ENCODE peak calls at places on chromosomes 5 and 9, in ten cellular contexts. J, U, F, V, R, Q, X, L, K and T are unnamed samples.
A peak's percentile ranks its signal among the peaks of the same experiment; 100 is the strongest.

GRCh38 chr5:142644127-142644526 is 41.8 kb downstream of the FGF1 start:
- DNase-seq in J (no peak), U (no peak), F (no peak), V (no peak), R (no peak), Q (no peak), X (no peak), L (no peak), K (peak; percentile 62), T (no peak)

GRCh38 chr5:1101991-1102713 is 9.7 kb downstream of the SLC12A7 start:
- DNase-seq in J (no peak), U (peak; percentile 72), F (peak; percentile 18), V (no peak), R (no peak), Q (no peak), X (peak; percentile 58), L (no peak), K (no peak), T (peak; percentile 43)

GRCh38 chr5:159921721-159922120 is 5.4 kb downstream of the ADRA1B start:
- DNase-seq in J (no peak), U (no peak), F (no peak), V (no peak), R (no peak), Q (no peak), X (no peak), L (no peak), K (no peak), T (no peak)

GRCh38 chr5:71475788-71476384 is 20.4 kb downstream of the BDP1 start:
- DNase-seq in J (no peak), U (no peak), F (no peak), V (peak; percentile 45), R (no peak), Q (no peak), X (peak; percentile 49), L (no peak), K (peak; percentile 54), T (peak; percentile 37)

GRCh38 chr5:89989831-89990230 is 419.7 kb downstream of the CETN3 start:
- DNase-seq in J (no peak), U (no peak), F (no peak), V (no peak), R (no peak), Q (no peak), X (no peak), L (no peak), K (no peak), T (no peak)

GRCh38 chr5:91438871-91439270 is 55.8 kb upstream of the ARRDC3 start:
- DNase-seq in J (no peak), U (no peak), F (no peak), V (peak; percentile 23), R (no peak), Q (no peak), X (no peak), L (no peak), K (no peak), T (no peak)

GRCh38 chr9:136847065-136847826 is 2.0 kb upstream of the PHPT1 start:
- DNase-seq in J (no peak), U (peak; percentile 79), F (no peak), V (peak; percentile 82), R (no peak), Q (peak; percentile 47), X (peak; percentile 83), L (peak; percentile 66), K (peak; percentile 50), T (peak; percentile 66)

GRCh38 chr9:75866273-75866871 is 24.1 kb upstream of the PCSK5 start:
- DNase-seq in J (no peak), U (no peak), F (no peak), V (no peak), R (peak; percentile 46), Q (peak; percentile 30), X (peak; percentile 56), L (peak; percentile 50), K (peak; percentile 44), T (peak; percentile 22)

GRCh38 chr5:139246394-139246793 is 47.1 kb upstream of the MATR3 start:
- DNase-seq in J (no peak), U (peak; percentile 28), F (no peak), V (no peak), R (no peak), Q (no peak), X (peak; percentile 81), L (no peak), K (peak; percentile 84), T (peak; percentile 84)

GRCh38 chr5:176609724-176610429 is at the start of gene GPRIN1:
- DNase-seq in J (peak; percentile 27), U (peak; percentile 58), F (no peak), V (peak; percentile 95), R (peak; percentile 61), Q (peak; percentile 32), X (peak; percentile 71), L (peak; percentile 78), K (peak; percentile 73), T (peak; percentile 41)